ENCODE peak calls at places on chromosome 9, in four cellular contexts. P is endothelial cell of umbilical vein, N is left ventricle myocardium inferior, Y is fibroblast of lung. D is an unnamed sample.

GRCh38 chr9:108041551-108041950 is 552.0 kb upstream of the KLF4 start:
- DNase-seq in P (no peak), N (no peak), Y (peak; percentile 48), D (no peak)

GRCh38 chr9:78866228-78867132 is 569.6 kb downstream of the PSAT1 start:
- DNase-seq in Y (peak; percentile 86), N (no peak), P (peak; percentile 80), D (no peak)

GRCh38 chr9:70136632-70137031 is 93.0 kb downstream of the MAMDC2 start:
- DNase-seq in Y (peak; percentile 15), P (peak; percentile 64), N (no peak), D (no peak)

GRCh38 chr9:71830131-71830530 is 61.8 kb upstream of the CEMIP2 start:
- DNase-seq in Y (no peak), N (no peak), P (no peak), D (no peak)

GRCh38 chr9:101352892-101353462 is 31.8 kb downstream of the BAAT start:
- DNase-seq in N (no peak), P (no peak), Y (no peak), D (no peak)

GRCh38 chr9:860706-861105 is 19.2 kb downstream of the DMRT1 start:
- DNase-seq in P (no peak), N (no peak), Y (no peak), D (no peak)

GRCh38 chr9:33159058-33159759 is 7.9 kb downstream of the B4GALT1 start:
- DNase-seq in P (peak; percentile 68), Y (peak; percentile 87), N (peak; percentile 83), D (no peak)

GRCh38 chr9:130483281-130483949 is 38.7 kb downstream of the ASS1 start:
- DNase-seq in N (no peak), Y (no peak), P (no peak), D (no peak)

GRCh38 chr9:21579209-21579608 is 97.1 kb upstream of the IFNE start:
- DNase-seq in Y (peak; percentile 28), N (no peak), P (no peak), D (no peak)

GRCh38 chr9:92245005-92245797 is 48.3 kb downstream of the IARS1 start:
- DNase-seq in N (no peak), Y (peak; percentile 76), P (no peak), D (no peak)

GRCh38 chr9:33289501-33289900 is 815 bp upstream of the NFX1 start:
- DNase-seq in P (peak; percentile 23), Y (no peak), N (no peak), D (no peak)

GRCh38 chr9:120480707-120481106 is 99.3 kb downstream of the CDK5RAP2 start:
- DNase-seq in N (no peak), Y (no peak), P (peak; percentile 10), D (no peak)

GRCh38 chr9:96435345-96435744 is 14.6 kb upstream of the HABP4 start:
- DNase-seq in Y (no peak), N (no peak), P (no peak), D (no peak)

GRCh38 chr9:113886933-113887332 is 10.8 kb downstream of the ZNF618 start:
- DNase-seq in N (no peak), Y (no peak), P (peak; percentile 74), D (no peak)

GRCh38 chr9:18404482-18405029 is 69.4 kb upstream of the ADAMTSL1 start:
- DNase-seq in N (no peak), Y (no peak), P (no peak), D (no peak)

GRCh38 chr9:130237763-130238524 is 27.6 kb upstream of the HMCN2 start:
- DNase-seq in P (no peak), N (no peak), Y (no peak), D (no peak)

GRCh38 chr9:589723-590122 is 251.8 kb upstream of the DMRT1 start:
- DNase-seq in Y (peak; percentile 4), P (peak; percentile 45), N (no peak), D (no peak)

GRCh38 chr9:135992486-135993408 is 31.6 kb upstream of the UBAC1 start:
- DNase-seq in Y (peak; percentile 93), P (peak; percentile 81), N (peak; percentile 87), D (no peak)

GRCh38 chr9:17422994-17423680 is 155.7 kb upstream of the SH3GL2 start:
- DNase-seq in N (no peak), Y (peak; percentile 9), P (no peak), D (no peak)

GRCh38 chr9:71765693-71766092 is 2.6 kb downstream of the CEMIP2 start:
- DNase-seq in Y (peak; percentile 46), N (no peak), P (no peak), D (no peak)

GRCh38 chr9:127833555-127833954 is 20.9 kb downstream of the ENG start:
- DNase-seq in P (no peak), Y (peak; percentile 48), N (no peak), D (no peak)

GRCh38 chr9:99169086-99169485 is 52.7 kb downstream of the ALG2 start:
- DNase-seq in P (no peak), Y (no peak), N (no peak), D (no peak)

GRCh38 chr9:129750010-129750409 is 2.8 kb downstream of the PTGES start:
- DNase-seq in N (no peak), Y (no peak), P (no peak), D (no peak)

GRCh38 chr9:73143606-73144328 is 7.9 kb upstream of the ANXA1 start:
- DNase-seq in N (no peak), Y (peak; percentile 91), P (peak; percentile 70), D (no peak)

GRCh38 chr9:113563856-113564514 is 100.5 kb downstream of the RGS3 start:
- DNase-seq in P (no peak), N (no peak), Y (no peak), D (no peak)

GRCh38 chr9:95003694-95004451 is 277.4 kb downstream of the AOPEP start:
- DNase-seq in N (peak; percentile 66), Y (peak; percentile 49), P (peak; percentile 73), D (no peak)

GRCh38 chr9:114732842-114733241 is 50.9 kb upstream of the TEX48 start:
- DNase-seq in N (no peak), Y (no peak), P (no peak), D (no peak)

GRCh38 chr9:108474356-108474755 is 381.4 kb downstream of the ACTL7B start:
- DNase-seq in N (no peak), P (no peak), Y (no peak), D (no peak)

GRCh38 chr9:16282216-16282615 is 588.3 kb downstream of the BNC2 start:
- DNase-seq in N (no peak), P (no peak), Y (peak; percentile 94), D (no peak)

GRCh38 chr9:111566234-111566633 is 33.2 kb downstream of the PTGR1 start:
- DNase-seq in N (no peak), P (peak; percentile 22), Y (peak; percentile 42), D (no peak)

GRCh38 chr9:95815153-95815552 is 60.3 kb upstream of the ERCC6L2 start:
- DNase-seq in N (no peak), P (no peak), Y (peak; percentile 86), D (no peak)

DNA sequence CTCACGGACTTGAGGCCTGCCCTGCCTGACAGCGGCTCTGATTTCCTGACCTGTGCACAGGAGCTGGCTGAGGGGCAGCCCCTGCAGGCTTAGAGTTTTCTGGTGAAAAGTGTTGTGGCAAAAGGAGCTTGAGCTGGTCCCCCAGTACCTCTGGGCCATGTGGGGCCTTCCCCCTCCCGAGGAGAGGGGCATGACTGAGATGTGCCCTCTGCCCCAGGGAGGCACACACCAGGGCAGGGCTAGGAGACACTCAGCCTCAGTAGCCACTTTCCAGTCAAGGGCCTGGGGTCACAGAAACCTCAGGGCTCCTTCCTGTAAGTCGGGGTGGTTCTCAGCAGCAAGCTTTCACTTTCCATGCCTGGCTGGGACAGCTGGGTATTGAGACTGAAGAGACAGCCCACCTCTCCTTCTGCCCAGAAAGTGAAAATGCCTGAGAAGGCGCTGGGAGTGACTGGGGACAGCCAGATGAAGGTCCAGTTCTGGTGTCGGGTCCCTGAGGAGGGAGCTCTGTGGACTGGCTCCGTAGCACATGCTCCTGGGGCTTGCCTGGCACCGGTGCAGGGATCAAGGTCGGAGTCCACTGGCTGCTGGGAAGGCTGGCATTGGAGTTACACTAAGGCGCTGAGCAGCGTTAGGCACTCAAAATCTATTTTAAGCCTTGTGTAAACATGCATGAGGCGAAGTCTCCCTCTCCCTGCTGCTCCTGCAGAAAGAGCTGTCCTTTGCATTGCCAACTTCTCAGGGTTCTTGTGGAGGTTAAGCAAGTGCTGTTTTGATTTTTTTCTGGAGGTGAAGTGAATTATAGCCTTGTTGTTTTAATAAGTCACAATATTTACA is 394.9 kb downstream of the GADD45G start:
- DNase-seq in N (peak; percentile 79), P (no peak), Y (peak; percentile 75), D (no peak)
- H3K27ac ChIP-seq in N (peak overlapping the region; percentile 93), P (no peak overlapping the region), Y (peak overlapping the region; percentile 45), D (peak overlapping the region; percentile 92)

GRCh38 chr9:137305060-137305787 is 3.2 kb upstream of the NRARP start:
- DNase-seq in N (peak; percentile 68), P (peak; percentile 91), Y (peak; percentile 31), D (no peak)
- H3K27me3 ChIP-seq in N (peaks cover 40% of the 10 kb centered on the region), P (no peaks in the 10 kb centered on the region), Y (peaks cover 4% of the 10 kb centered on the region), D (no peaks in the 10 kb centered on the region)

GRCh38 chr9:9950813-9951212 is 662.0 kb downstream of the PTPRD start:
- DNase-seq in P (no peak), N (no peak), Y (no peak), D (no peak)
- TF ChIP-seq CTCF in P (no peak), N (no peak), Y (no peak), D (no peak)

GRCh38 chr9:121505903-121506640 is 6.4 kb upstream of the GGTA1 start:
- DNase-seq in Y (no peak), N (no peak), P (no peak), D (no peak)
- H3K27ac ChIP-seq in Y (no peak overlapping the region), N (no peak overlapping the region), P (no peak overlapping the region), D (no peak overlapping the region)

GRCh38 chr9:133276001-133276884 is 1.2 kb upstream of the ABO start:
- DNase-seq in Y (no peak), N (no peak), P (no peak), D (no peak)

GRCh38 chr9:133273819-133274218 is 1.2 kb downstream of the ABO start:
- DNase-seq in P (no peak), N (no peak), Y (no peak), D (no peak)

GRCh38 chr9:133274236-133275104 is 531 bp downstream of the ABO start:
- DNase-seq in Y (no peak), N (no peak), P (no peak), D (no peak)

GRCh38 chr9:133276923-133277322 is 1.9 kb upstream of the ABO start:
- DNase-seq in Y (no peak), N (no peak), P (no peak), D (no peak)

GRCh38 chr9:133275105-133276000 is at the start of gene ABO:
- DNase-seq in P (no peak), Y (no peak), N (peak; percentile 57), D (no peak)
- H3K27me3 ChIP-seq in P (peaks cover 59% of the 10 kb centered on the region), Y (peaks cover 17% of the 10 kb centered on the region), N (peaks cover 59% of the 10 kb centered on the region), D (no peaks in the 10 kb centered on the region)

D was measured in esophagus squamous epithelium.